ENCODE peak calls at places on chromosome 2, in four cellular contexts. N is left ventricle myocardium inferior, O is ovary, L is neural progenitor cell. J is an unnamed sample.

GRCh38 chr2:163155279-163155883 is 316.8 kb upstream of the KCNH7 start:
- DNase-seq in N (no peak), O (no peak), L (peak), J (no peak)

GRCh38 chr2:104429978-104430740 is 423.8 kb upstream of the POU3F3 start:
- DNase-seq in N (no peak), O (no peak), L (peak), J (no peak)

GRCh38 chr2:85998071-85998991 is 107.4 kb downstream of the POLR1A start:
- DNase-seq in N (peak), O (peak), L (peak), J (no peak)

GRCh38 chr2:24577481-24577880 is 86.4 kb downstream of the NCOA1 start:
- DNase-seq in N (no peak), O (no peak), L (no peak), J (no peak)

GRCh38 chr2:46351388-46352141 is 54.4 kb downstream of the EPAS1 start:
- DNase-seq in N (peak), O (no peak), L (no peak), J (no peak)

GRCh38 chr2:118224144-118224887 is 136.0 kb downstream of the INSIG2 start:
- DNase-seq in N (peak), O (no peak), L (peak), J (peak)

GRCh38 chr2:196259507-196260481 is 88.4 kb upstream of the STK17B start:
- DNase-seq in N (no peak), O (no peak), L (no peak), J (no peak)

GRCh38 chr2:216308532-216308931 is 63.8 kb downstream of the MARCHF4 start:
- DNase-seq in N (no peak), O (no peak), L (no peak), J (no peak)

GRCh38 chr2:128593518-128594272 is 275.0 kb upstream of the HS6ST1 start:
- DNase-seq in N (no peak), O (no peak), L (peak), J (peak)

GRCh38 chr2:238165288-238165921 is 6.6 kb downstream of the ERFE start:
- DNase-seq in N (no peak), O (no peak), L (no peak), J (no peak)

GRCh38 chr2:20451346-20451745 is 4.5 kb downstream of the RHOB start:
- DNase-seq in N (no peak), O (no peak), L (no peak), J (no peak)

GRCh38 chr2:20451761-20452499 is 5.1 kb downstream of the RHOB start:
- DNase-seq in N (no peak), O (no peak), L (no peak), J (no peak)

GRCh38 chr2:20454036-20454981 is 7.4 kb downstream of the RHOB start:
- DNase-seq in N (no peak), O (no peak), L (no peak), J (no peak)

GRCh38 chr2:20452551-20452950 is 5.7 kb downstream of the RHOB start:
- DNase-seq in N (no peak), O (no peak), L (peak), J (no peak)

DNA sequence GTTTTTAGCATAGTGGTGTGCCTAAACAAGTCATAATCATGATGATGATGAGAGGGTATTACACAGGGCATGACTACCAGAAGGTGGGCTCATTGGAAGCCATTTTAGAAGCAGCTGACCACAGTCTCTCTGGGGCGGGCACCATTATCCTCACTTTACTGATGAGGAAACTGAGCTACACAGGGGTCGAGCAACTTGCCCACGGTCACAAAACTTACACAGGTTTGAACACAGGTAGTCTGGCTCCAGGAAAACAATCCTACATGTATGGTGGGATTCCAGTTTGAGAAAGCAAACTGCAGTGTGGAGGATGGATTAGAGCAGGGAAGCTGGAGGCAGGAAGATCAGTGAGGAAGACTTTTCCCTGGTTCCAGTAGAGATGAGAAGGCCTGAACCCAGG is 6.2 kb downstream of the RHOB start:
- DNase-seq in N (no peak), O (no peak), L (no peak), J (no peak)
- H3K27ac ChIP-seq in N (peak), O (no peak), L (no peak), J (no peak)

GRCh38 chr2:192469612-192470011 is 274.9 kb upstream of the TMEFF2 start:
- DNase-seq in N (no peak), O (no peak), L (no peak), J (no peak)
- TF ChIP-seq CTCF in N (no peak), O (no peak), L (no peak), J (no peak)

GRCh38 chr2:172693529-172694185 is 42.0 kb upstream of the RAPGEF4 start:
- DNase-seq in N (no peak), O (no peak), L (no peak), J (no peak)
- H3K27ac ChIP-seq in N (peak), O (no peak), L (no peak), J (no peak)

DNA sequence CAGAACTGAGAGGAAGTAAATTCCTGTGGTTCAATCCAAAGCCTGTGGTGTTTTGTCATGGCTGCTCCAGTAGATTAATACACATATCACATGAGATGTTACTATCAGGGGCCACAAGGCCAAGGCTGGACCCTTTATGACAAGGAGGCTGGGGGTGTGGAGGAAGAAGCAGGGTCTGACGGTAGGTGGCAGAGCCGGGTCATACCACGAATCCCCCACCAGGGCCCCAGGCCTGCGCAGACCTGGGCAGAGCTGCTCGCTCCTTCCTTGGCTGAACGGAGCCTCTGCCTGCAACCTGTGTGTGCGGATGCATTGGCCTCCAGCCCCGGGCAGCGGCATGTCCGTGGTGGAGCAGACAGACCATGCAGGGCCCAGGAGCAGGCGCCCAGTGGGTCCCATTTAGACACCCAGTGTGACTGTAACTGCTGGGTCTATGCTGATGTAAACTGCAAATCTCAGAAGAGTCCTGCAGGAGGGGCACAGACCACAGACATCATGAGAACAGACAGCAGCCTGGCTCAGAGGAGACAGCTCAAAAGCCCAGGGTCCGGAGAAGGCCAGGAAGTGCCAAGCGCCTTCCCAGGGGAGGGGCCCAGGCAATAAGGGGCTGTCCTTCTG is 155.2 kb downstream of the PXDN start:
- DNase-seq in N (no peak), O (no peak), L (peak), J (no peak)
- TF ChIP-seq CTCF in N (no peak), O (no peak), L (peak), J (no peak)

GRCh38 chr2:47785986-47786385 is 3.0 kb downstream of the MSH6 start:
- DNase-seq in N (no peak), O (no peak), L (no peak), J (no peak)

GRCh38 chr2:47779416-47779790 is 3.5 kb upstream of the MSH6 start:
- DNase-seq in N (no peak), O (no peak), L (no peak), J (no peak)

GRCh38 chr2:47784349-47784851 is 1.5 kb downstream of the MSH6 start:
- DNase-seq in N (no peak), O (peak), L (peak), J (no peak)

GRCh38 chr2:47783491-47784330 is 766 bp downstream of the MSH6 start:
- DNase-seq in N (peak), O (peak), L (peak), J (peak)

GRCh38 chr2:47782557-47783490 is at the start of gene MSH6:
- DNase-seq in N (peak), O (peak), L (peak), J (peak)
- H3K27ac ChIP-seq in N (peak), O (peak), L (peak), J (peak)

DNA sequence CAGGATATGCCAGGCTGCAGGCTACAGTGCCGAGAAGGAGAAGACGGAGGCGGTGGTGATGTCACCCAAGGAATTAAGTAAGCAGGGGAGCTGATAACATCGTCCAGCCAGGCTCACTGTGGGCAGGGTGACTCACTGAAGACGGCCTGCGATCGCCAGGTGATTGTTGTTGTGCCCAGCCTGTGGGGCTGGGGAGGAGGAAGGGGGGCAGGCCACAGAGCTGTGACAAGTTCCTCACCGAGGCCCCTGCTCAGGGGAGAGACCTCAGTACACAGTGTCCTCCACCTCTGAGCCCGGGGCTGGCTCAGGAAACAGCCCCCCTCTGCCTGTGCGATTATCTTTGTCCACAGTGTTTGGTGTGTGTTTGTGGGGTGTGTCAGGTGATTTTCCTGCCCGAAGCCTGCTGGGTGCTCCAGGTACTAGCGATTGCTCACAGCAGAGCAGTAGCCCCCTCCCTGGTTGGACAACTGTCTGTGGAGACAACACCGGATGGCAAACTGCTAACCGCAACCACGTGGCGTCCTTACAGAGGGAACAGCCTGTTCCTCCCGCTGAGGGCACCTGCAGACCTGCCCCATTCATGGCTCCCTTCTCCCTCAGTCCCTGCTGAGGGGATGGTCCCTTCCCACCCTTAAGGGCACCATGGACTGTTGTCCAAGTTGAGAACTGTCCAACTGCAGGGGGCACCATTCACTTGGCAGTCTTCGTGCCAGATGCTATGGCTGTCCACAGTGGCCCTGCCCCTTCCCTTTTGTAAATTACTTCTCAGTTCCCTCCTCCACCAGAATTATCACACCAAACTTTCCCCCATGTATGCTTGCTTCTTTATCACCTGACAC is 95.1 kb downstream of the ZFP36L2 start:
- DNase-seq in N (peak), O (no peak), L (peak), J (peak)
- TF ChIP-seq CTCF in N (peak), O (no peak), L (peak), J (peak)

DNA sequence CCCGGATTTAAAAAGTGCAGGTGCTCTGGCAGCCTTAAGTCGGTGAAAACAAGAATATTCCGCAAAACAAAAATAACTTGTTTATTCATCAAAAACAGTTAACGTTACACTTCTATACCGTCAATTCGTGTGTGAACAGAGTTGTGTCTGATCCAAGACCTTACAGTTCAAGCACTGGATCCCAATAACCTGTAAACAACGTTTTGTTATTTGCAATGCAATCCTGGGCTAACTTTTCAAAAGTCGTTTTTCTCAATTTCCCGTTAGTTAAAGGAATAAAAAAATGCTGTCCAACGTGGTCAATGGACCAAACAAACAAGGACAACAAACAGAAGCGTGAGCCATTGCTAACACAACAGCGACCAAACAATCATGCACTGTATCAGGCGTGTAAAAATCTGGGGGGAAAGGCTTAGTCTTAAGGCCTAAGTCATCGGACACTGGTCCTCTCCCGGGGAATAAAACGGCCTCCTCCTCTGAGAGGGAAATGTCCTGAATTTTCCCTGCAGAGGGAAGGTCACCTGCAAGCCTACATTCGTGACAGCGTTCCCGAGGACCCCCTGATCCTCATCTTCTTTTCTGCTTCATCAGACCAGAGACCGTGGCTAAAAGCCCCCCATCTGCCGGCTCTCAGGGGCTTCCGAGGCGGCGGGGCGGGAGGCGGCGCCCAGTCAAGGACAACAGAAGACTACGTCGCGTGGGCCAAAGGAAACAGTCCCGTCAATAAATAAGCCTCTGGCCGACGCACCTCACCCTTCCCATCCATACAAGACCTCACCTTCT is 490 bp downstream of the NDUFS1 start:
- DNase-seq in N (no peak), O (no peak), L (peak), J (no peak)
- H3K27ac ChIP-seq in N (peak), O (peak), L (peak), J (peak)

GRCh38 chr2:42904576-42904876 is 112.1 kb upstream of the HAAO start:
- DNase-seq in N (no peak), O (no peak), L (no peak), J (no peak)

GRCh38 chr2:42906115-42906556 is 113.8 kb upstream of the HAAO start:
- DNase-seq in N (no peak), O (no peak), L (no peak), J (no peak)

GRCh38 chr2:42906557-42907380 is 114.4 kb upstream of the HAAO start:
- DNase-seq in N (peak), O (peak), L (peak), J (no peak)

GRCh38 chr2:42903821-42904575 is 111.6 kb upstream of the HAAO start:
- DNase-seq in N (no peak), O (no peak), L (no peak), J (no peak)

DNA sequence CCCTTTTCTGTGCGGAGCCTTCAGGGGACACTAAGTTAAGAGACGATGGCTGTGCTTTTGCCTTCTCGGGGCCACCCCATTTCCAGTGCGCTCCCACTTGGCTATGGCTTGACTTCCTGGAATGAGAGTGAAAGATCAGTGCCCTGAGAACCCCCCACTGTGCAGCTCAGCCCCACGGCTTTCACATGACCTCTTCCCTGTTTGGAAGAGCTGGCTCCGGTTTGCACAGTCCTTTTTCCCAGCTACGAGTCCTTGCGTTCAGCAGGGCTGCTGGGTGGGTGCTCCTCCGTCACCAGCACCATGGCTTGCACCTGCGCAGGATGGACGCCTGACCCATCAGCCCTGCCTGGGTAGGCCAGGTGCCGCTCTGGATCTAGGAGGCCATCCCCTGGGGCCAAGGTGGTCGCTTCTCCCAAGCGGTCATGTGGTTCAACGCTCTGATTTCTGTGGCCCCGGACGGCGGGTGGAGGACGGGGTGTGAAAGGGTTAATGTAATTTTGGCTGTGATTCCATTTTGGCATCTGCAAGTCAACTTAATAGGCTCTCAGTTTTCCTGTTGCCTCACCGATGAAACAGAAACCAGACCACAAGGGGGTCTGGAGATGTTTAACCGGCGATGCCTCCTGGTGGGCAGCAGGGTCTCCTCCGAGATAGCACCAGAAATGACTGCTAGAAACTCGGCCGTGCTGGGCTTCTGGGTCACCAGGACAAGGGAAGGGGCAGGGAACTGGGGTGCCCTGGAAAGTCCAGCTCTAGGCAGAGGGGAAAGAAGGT is 113.1 kb upstream of the HAAO start:
- DNase-seq in N (no peak), O (no peak), L (no peak), J (no peak)
- TF ChIP-seq CTCF in N (peak), O (no peak), L (no peak), J (no peak)